ENCODE peak calls at places on chromosomes 12 and 14, in six cellular contexts. X is GM12878, E is SK-N-SH, A is HCT116, B is HepG2, U is K562. G is an unnamed sample.

GRCh38 chr14:50397461-50398196 is 948 bp upstream of the CDKL1 start:
- DNase-seq in X (no peak), E (peak; percentile 41), A (no peak), B (peak; percentile 24), U (no peak), G (no peak)

GRCh38 chr12:110826592-110827200 is 20.1 kb upstream of the CCDC63 start:
- DNase-seq in X (peak; percentile 70), E (peak; percentile 82), A (peak; percentile 85), B (peak; percentile 80), U (peak; percentile 84), G (peak; percentile 92)

GRCh38 chr12:82728710-82729109 is 42.0 kb downstream of the TMTC2 start:
- DNase-seq in X (no peak), E (no peak), A (no peak), B (no peak), U (no peak), G (no peak)

GRCh38 chr14:100673085-100673806 is 53.4 kb upstream of the DLK1 start:
- DNase-seq in X (no peak), E (peak; percentile 75), A (no peak), B (peak; percentile 73), U (peak; percentile 57), G (peak; percentile 45)

GRCh38 chr12:104064842-104065441 is 611 bp downstream of the HCFC2 start:
- DNase-seq in X (no peak), E (peak; percentile 34), A (no peak), B (no peak), U (peak; percentile 35), G (peak; percentile 25)

GRCh38 chr14:99395904-99396530 is 84.6 kb downstream of the SETD3 start:
- DNase-seq in X (no peak), E (no peak), A (peak; percentile 7), B (no peak), U (no peak), G (no peak)

GRCh38 chr12:80567391-80567790 is 123.4 kb downstream of the PTPRQ start:
- DNase-seq in X (no peak), E (no peak), A (no peak), B (no peak), U (no peak), G (no peak)

GRCh38 chr12:66066071-66066928 is 64.2 kb downstream of the LLPH start:
- DNase-seq in X (peak; percentile 75), E (no peak), A (no peak), B (peak; percentile 78), U (no peak), G (no peak)

GRCh38 chr12:75844049-75844448 is 187.5 kb downstream of the PHLDA1 start:
- DNase-seq in X (no peak), E (no peak), A (no peak), B (no peak), U (no peak), G (no peak)

GRCh38 chr14:63659726-63660125 is 18.1 kb upstream of the WDR89 start:
- DNase-seq in X (no peak), E (no peak), A (no peak), B (peak; percentile 43), U (no peak), G (no peak)

GRCh38 chr14:103084021-103084919 is at the start of gene LBHD2:
- DNase-seq in X (no peak), E (peak; percentile 75), A (no peak), B (no peak), U (no peak), G (no peak)
- TF ChIP-seq JUND in X (no peak), E (no peak), A (no peak), B (no peak), U (no peak), G (no peak)

DNA sequence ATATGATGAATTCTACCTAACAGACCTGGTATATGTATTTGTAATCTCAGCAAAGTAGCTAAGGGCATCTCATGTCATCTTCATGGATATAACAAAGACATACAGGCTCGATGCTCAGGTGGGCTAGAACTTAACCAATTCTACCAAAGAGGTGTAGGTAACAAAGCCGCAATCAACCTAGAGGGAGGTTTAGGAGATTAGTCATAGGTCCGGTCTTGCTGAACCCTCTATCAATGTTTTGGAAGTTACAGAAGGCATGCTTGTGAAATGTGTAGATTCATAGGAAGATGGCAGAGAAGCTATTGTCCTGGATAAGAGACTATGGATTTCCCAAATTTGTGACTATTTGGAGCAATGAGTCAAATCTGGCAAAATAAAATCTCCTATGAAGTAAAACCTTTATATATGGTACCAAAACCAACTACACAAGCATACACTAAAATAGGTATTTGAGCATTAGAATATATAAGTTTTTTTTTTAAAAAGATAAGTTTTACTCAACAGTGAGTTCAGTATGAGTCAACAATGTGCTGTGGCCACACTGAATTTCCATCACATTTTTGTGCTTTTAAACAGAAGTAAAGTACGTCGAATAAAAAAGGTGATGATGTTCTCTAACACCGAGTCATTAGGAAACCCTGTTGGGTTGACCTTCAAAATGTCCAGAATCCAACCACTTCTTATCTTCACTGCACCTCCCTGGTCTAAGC is 42.7 kb upstream of the SYCP3 start:
- DNase-seq in X (no peak), E (no peak), A (no peak), B (no peak), U (no peak), G (no peak)
- TF ChIP-seq JUND in X (no peak), E (no peak), A (no peak), B (no peak), U (no peak), G (no peak)

DNA sequence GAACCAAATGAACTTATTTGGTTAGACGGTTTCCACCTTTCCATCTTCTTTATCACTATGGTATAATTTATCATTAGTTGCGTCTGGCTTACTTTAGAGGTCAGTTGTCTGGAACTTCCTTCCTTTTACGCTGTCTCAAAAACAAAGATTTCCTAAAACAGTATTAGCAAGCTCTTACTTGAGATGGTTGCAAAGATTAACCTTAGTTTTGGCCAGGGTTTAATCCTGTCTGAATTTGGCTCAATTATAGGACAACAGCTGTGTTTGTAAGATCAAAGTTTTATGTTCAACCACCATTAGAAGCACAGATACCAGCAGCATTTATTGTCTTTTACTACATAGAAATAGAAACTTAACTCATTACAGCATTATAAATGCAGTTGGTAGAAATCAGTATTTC is 7.9 kb upstream of the WASHC3 start:
- DNase-seq in X (no peak), E (no peak), A (no peak), B (no peak), U (no peak), G (no peak)
- TF ChIP-seq JUND in X (no peak), E (no peak), A (no peak), B (no peak), U (no peak), G (no peak)

GRCh38 chr12:49944046-49944445 is 6.5 kb upstream of the AQP2 start:
- DNase-seq in X (no peak), E (no peak), A (no peak), B (no peak), U (no peak), G (no peak)

GRCh38 chr12:49943663-49943945 is 6.9 kb upstream of the AQP2 start:
- DNase-seq in X (no peak), E (no peak), A (no peak), B (no peak), U (no peak), G (no peak)

GRCh38 chr12:49942512-49942893 is 8.0 kb upstream of the AQP2 start:
- DNase-seq in X (no peak), E (no peak), A (no peak), B (no peak), U (no peak), G (no peak)

GRCh38 chr12:49941556-49942511 is 8.7 kb upstream of the AQP2 start:
- DNase-seq in X (no peak), E (no peak), A (no peak), B (no peak), U (no peak), G (no peak)

GRCh38 chr12:49942921-49943662 is 7.4 kb upstream of the AQP2 start:
- DNase-seq in X (no peak), E (no peak), A (no peak), B (no peak), U (no peak), G (no peak)
- TF ChIP-seq JUND in X (no peak), E (no peak), A (no peak), B (no peak), U (no peak), G (no peak)

DNA sequence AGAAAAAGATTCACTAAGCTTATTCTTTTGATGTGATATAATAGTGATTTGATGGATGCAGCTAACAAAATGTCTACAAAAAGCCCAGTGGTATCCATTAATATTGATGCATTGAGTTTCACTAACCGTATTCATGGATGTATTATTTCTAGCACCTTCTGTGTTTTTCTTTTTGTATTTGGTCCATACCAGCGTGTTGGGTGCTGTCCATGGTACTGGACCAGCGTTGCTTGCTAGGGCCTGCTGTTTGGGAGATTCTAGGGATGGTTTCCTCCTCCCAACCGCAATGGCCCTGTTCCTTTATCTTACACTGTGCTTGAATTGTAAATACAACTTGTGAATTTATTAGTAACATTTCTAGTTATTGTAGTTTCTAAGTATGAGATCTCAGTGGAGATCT is 31.7 kb downstream of the ANO4 start:
- DNase-seq in X (no peak), E (no peak), A (peak; percentile 13), B (peak; percentile 23), U (peak; percentile 11), G (peak; percentile 78)
- TF ChIP-seq JUND in X (no peak), E (no peak), A (no peak), B (no peak), U (no peak), G (no peak)

GRCh38 chr12:94149781-94150482 is 1.6 kb downstream of the PLXNC1 start:
- DNase-seq in X (no peak), E (peak; percentile 68), A (no peak), B (no peak), U (no peak), G (no peak)
- TF ChIP-seq JUND in X (no peak), E (no peak), A (no peak), B (no peak), U (no peak), G (no peak)

DNA sequence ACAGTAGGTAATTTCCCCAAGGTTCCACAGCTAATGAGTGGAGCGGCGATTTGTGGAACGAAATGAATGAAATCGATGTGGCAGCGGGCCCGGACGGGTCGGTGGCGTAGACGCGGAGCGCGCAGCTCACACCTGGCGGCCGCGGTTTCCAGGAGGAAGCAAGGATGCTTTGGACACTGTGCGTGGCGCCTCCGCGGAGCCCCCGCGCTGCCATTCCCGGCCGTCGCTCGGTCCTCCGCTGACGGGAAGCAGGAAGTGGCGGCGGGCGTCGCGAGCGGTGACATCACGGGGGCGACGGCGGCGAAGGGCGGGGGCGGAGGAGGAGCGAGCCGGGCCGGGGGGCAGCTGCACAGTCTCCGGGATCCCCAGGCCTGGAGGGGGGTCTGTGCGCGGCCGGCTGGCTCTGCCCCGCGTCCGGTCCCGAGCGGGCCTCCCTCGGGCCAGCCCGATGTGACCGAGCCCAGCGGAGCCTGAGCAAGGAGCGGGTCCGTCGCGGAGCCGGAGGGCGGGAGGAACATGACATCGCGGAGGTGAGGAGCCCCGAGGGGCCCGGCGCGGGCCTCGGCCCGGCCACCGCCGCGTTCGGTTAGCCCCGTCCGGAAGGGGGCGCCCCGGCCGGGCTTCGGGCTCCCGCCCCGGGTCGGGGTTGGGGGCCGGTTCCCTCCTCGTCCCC is at the start of gene PTPN11:
- DNase-seq in X (no peak), E (peak; percentile 96), A (peak; percentile 45), B (peak; percentile 55), U (peak; percentile 88), G (peak; percentile 64)
- TF ChIP-seq JUND in X (no peak), E (no peak), A (no peak), B (no peak), U (no peak), G (no peak)

DNA sequence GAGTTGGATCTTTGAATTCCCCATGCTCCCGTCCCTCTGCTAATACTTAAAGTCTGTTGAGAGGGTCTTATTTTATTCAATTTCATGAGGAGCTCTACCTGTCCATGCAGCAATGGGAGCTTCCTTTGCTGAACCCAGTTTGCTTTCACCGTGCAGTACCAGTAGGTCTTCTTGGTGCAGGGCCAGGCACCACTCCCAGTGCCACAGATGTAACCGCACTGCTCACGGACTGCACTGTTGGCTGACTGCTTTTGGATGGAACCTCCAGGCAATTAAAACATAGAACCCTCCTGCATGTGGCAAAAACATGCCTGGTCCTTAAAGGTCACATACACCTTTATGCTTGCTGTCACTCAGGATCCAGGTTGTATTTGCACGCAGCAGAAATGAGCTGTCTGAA is 9.3 kb upstream of the CABP1 start:
- DNase-seq in X (no peak), E (no peak), A (no peak), B (no peak), U (no peak), G (no peak)
- TF ChIP-seq JUND in X (no peak), E (no peak), A (no peak), B (no peak), U (no peak), G (no peak)